ENCODE peak calls at places on chromosomes 1 and 21, in seven cellular contexts. One of them, this sample, is unnamed.
A peak's percentile ranks its signal among the peaks of the same experiment; 100 is the strongest.

GRCh38 chr1:158355773-158356172 is 2.1 kb downstream of the CD1E start:
- DNase-seq in H4: no peak
- DNase-seq in kidney tubule cell: no peak
- DNase-seq in RWPE1: no peak
- DNase-seq in stimulated activated CD8-positive, alpha-beta memory T cell treated with anti-CD3 and anti-CD28 coated beads, Interleukin-15, amount 100 ng/mL, for 48 hours: no peak
- DNase-seq in heart left ventricle: no peak
- DNase-seq in neural crest cell: no peak
- DNase-seq in this sample: no peak

GRCh38 chr1:36083635-36084501 is at the start of gene TEKT2:
- DNase-seq in heart left ventricle: no peak
- DNase-seq in RWPE1: no peak
- DNase-seq in H4: no peak
- DNase-seq in stimulated activated CD8-positive, alpha-beta memory T cell treated with anti-CD3 and anti-CD28 coated beads, Interleukin-15, amount 100 ng/mL, for 48 hours: no peak
- DNase-seq in neural crest cell: peak; percentile 68
- DNase-seq in kidney tubule cell: peak; percentile 27
- DNase-seq in this sample: no peak

GRCh38 chr1:234891427-234891826 is 237.2 kb downstream of the TOMM20 start:
- DNase-seq in RWPE1: no peak
- DNase-seq in H4: no peak
- DNase-seq in kidney tubule cell: no peak
- DNase-seq in neural crest cell: no peak
- DNase-seq in stimulated activated CD8-positive, alpha-beta memory T cell treated with anti-CD3 and anti-CD28 coated beads, Interleukin-15, amount 100 ng/mL, for 48 hours: no peak
- DNase-seq in heart left ventricle: no peak
- DNase-seq in this sample: no peak

GRCh38 chr1:191752342-191752741 is 405.9 kb upstream of the RGS18 start:
- DNase-seq in kidney tubule cell: peak; percentile 6
- DNase-seq in neural crest cell: no peak
- DNase-seq in stimulated activated CD8-positive, alpha-beta memory T cell treated with anti-CD3 and anti-CD28 coated beads, Interleukin-15, amount 100 ng/mL, for 48 hours: no peak
- DNase-seq in heart left ventricle: no peak
- DNase-seq in H4: peak; percentile 10
- DNase-seq in RWPE1: no peak
- DNase-seq in this sample: no peak

GRCh38 chr1:220339581-220339980 is 67.3 kb upstream of the RAB3GAP2 start:
- DNase-seq in neural crest cell: no peak
- DNase-seq in H4: no peak
- DNase-seq in heart left ventricle: no peak
- DNase-seq in kidney tubule cell: no peak
- DNase-seq in RWPE1: no peak
- DNase-seq in stimulated activated CD8-positive, alpha-beta memory T cell treated with anti-CD3 and anti-CD28 coated beads, Interleukin-15, amount 100 ng/mL, for 48 hours: no peak
- DNase-seq in this sample: no peak

GRCh38 chr1:221779771-221780170 is 37.9 kb upstream of the DUSP10 start:
- DNase-seq in stimulated activated CD8-positive, alpha-beta memory T cell treated with anti-CD3 and anti-CD28 coated beads, Interleukin-15, amount 100 ng/mL, for 48 hours: no peak
- DNase-seq in kidney tubule cell: peak; percentile 68
- DNase-seq in heart left ventricle: no peak
- DNase-seq in H4: no peak
- DNase-seq in RWPE1: no peak
- DNase-seq in neural crest cell: no peak
- DNase-seq in this sample: no peak

GRCh38 chr1:211648980-211649934 is 26.2 kb downstream of the NEK2 start:
- DNase-seq in heart left ventricle: no peak
- DNase-seq in RWPE1: no peak
- DNase-seq in stimulated activated CD8-positive, alpha-beta memory T cell treated with anti-CD3 and anti-CD28 coated beads, Interleukin-15, amount 100 ng/mL, for 48 hours: no peak
- DNase-seq in neural crest cell: no peak
- DNase-seq in H4: no peak
- DNase-seq in kidney tubule cell: peak; percentile 59
- DNase-seq in this sample: no peak

GRCh38 chr21:30921129-30921528 is 39.7 kb upstream of the KRTAP11-1 start:
- DNase-seq in heart left ventricle: no peak
- DNase-seq in H4: no peak
- DNase-seq in neural crest cell: no peak
- DNase-seq in kidney tubule cell: no peak
- DNase-seq in stimulated activated CD8-positive, alpha-beta memory T cell treated with anti-CD3 and anti-CD28 coated beads, Interleukin-15, amount 100 ng/mL, for 48 hours: no peak
- DNase-seq in RWPE1: no peak
- DNase-seq in this sample: no peak

GRCh38 chr1:43545686-43546387 is 15.2 kb downstream of the PTPRF start:
- DNase-seq in heart left ventricle: no peak
- DNase-seq in neural crest cell: peak; percentile 90
- DNase-seq in stimulated activated CD8-positive, alpha-beta memory T cell treated with anti-CD3 and anti-CD28 coated beads, Interleukin-15, amount 100 ng/mL, for 48 hours: no peak
- DNase-seq in kidney tubule cell: peak; percentile 66
- DNase-seq in H4: no peak
- DNase-seq in RWPE1: peak; percentile 81
- DNase-seq in this sample: no peak

GRCh38 chr21:39006653-39007417 is 176.4 kb downstream of the PSMG1 start:
- DNase-seq in stimulated activated CD8-positive, alpha-beta memory T cell treated with anti-CD3 and anti-CD28 coated beads, Interleukin-15, amount 100 ng/mL, for 48 hours: no peak
- DNase-seq in RWPE1: no peak
- DNase-seq in H4: no peak
- DNase-seq in neural crest cell: no peak
- DNase-seq in heart left ventricle: peak; percentile 84
- DNase-seq in kidney tubule cell: no peak
- DNase-seq in this sample: no peak

This sample was measured in stimulated activated effector memory CD8-positive, alpha-beta T cell treated with anti-CD3 and anti-CD28 coated beads, Interleukin-12 subunit alpha, Interleukin-12 subunit beta, amount 100 ng/mL, for 72 hours.